ENCODE peak calls at places on chromosomes 12 and 14, in seven cellular contexts. P, N, E, F, Z, R and U are unnamed samples.
A peak's percentile ranks its signal among the peaks of the same experiment; 100 is the strongest.

GRCh38 chr14:93765970-93766369 is 22.3 kb downstream of the PRIMA1 start:
- DNase-seq in E (no peak), Z (no peak), F (no peak), R (no peak), P (no peak), N (no peak), U (no peak)

GRCh38 chr12:89350661-89351488 is 1.4 kb downstream of the DUSP6 start:
- DNase-seq in N (no peak), E (no peak), R (no peak), Z (no peak), P (no peak), F (no peak), U (peak; percentile 9)

GRCh38 chr14:56738020-56738419 is 72.3 kb downstream of the OTX2 start:
- DNase-seq in F (no peak), E (no peak), P (no peak), Z (peak; percentile 16), R (no peak), N (no peak), U (no peak)

GRCh38 chr14:80987235-80988032 is 32.0 kb downstream of the TSHR start:
- DNase-seq in Z (peak; percentile 77), E (peak; percentile 23), F (no peak), P (peak; percentile 69), R (peak; percentile 45), N (peak; percentile 55), U (peak; percentile 32)

GRCh38 chr14:94355191-94355794 is 32.2 kb upstream of the SERPINA6 start:
- DNase-seq in Z (peak; percentile 61), N (no peak), P (no peak), E (no peak), R (peak; percentile 85), F (no peak), U (no peak)

GRCh38 chr14:77181603-77182437 is at the start of gene TMEM63C:
- DNase-seq in P (peak; percentile 94), Z (peak; percentile 92), E (peak; percentile 53), R (peak; percentile 29), F (peak; percentile 21), N (peak; percentile 30), U (peak; percentile 64)

GRCh38 chr12:75177997-75178396 is 31.6 kb downstream of the KCNC2 start:
- DNase-seq in Z (no peak), E (no peak), F (no peak), N (no peak), R (peak; percentile 7), P (no peak), U (no peak)

GRCh38 chr12:10672231-10672868 is 1.5 kb downstream of the STYK1 start:
- DNase-seq in R (no peak), F (no peak), N (no peak), Z (no peak), P (no peak), E (no peak), U (no peak)

GRCh38 chr12:93573552-93574223 is 1.2 kb downstream of the SOCS2 start:
- DNase-seq in Z (no peak), F (no peak), R (no peak), P (no peak), E (no peak), N (no peak), U (no peak)

GRCh38 chr12:22684124-22684523 is 59.2 kb downstream of the ETNK1 start:
- DNase-seq in E (no peak), Z (no peak), N (no peak), F (no peak), R (no peak), P (no peak), U (no peak)

DNA sequence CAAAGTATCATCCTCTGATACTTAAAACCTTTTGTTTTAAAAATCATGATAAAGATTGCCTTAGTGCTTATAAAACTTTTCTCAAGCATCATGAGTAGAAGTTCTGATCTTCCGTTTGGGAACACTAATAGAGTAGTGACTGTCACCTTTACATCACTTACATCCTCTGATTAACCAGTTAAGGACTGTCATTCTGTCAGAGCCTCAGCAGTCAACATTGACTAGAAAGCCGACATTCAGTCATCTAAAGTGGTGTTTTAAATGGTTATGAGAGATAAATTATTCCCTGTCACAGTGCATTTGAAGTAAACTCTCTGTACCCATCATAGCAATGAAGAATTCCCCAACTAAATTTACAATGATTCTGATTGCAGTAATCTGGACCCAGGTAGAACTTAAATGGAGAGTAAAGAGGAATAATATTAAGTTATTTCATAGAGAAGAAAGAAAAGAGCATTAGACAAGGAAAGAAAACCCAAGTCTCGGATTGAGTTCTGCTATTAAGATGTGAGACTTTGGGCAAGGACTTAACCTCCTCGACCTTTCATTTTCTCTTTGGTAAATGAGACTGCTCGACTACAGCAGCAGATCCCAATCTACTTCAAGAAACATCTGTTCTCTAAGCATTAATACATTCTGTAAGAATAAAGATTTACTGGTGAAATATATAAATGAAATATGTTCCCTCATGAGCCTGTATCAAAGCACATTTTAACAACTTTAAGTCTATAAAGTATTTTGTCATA is 563.9 kb upstream of the LMO3 start:
- DNase-seq in E (no peak), F (no peak), Z (no peak), P (no peak), R (no peak), N (no peak), U (no peak)
- TF ChIP-seq POLR2AphosphoS5 in E (no peak), F (no peak), Z (no peak), P (no peak), R (no peak), N (no peak), U (no peak)

GRCh38 chr12:65656904-65657351 is 167.4 kb upstream of the HMGA2 start:
- DNase-seq in P (no peak), R (no peak), Z (no peak), F (no peak), E (no peak), N (no peak), U (no peak)
- TF ChIP-seq TAF1 in P (no peak), R (no peak), Z (no peak), F (no peak), E (no peak), N (no peak), U (no peak)

DNA sequence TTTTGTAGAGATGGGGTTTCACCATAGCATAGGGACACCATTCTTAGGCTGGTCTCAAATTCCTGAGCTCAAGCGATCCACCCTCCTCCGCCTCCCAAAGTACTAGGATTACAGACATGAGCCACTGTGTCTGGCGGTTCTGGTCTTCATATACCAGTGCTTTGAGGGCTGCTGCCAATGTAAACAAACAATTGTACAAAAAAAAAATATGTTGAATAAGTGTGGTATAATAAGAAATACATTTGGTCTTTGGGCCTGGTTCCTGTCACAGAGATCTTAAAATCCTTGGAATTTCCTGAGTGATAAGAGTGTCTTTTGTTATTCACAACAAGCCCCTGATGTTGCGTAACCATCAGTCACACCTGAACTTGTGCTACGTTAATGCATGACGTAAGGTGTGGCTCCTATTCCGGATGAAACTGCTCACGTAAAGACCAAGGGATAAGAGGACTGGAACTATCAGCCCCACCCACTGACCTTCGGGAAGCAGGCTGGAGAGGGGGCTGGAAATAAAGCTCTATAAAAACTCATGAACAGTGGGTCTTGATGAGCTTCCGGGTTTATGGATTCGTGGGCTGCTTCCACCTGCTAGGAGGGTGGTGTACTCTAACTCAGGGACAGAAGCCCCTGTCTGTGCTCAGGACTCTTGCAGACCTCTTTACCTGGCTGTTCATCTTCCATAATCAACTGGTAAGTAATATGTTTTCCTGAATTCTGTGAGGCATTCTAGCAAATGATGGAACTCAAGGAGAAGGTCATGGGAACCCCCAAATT is 16.5 kb upstream of the RIMKLB start:
- DNase-seq in R (no peak), Z (no peak), N (no peak), P (no peak), E (no peak), F (no peak), U (no peak)
- TF ChIP-seq POLR2AphosphoS5 in R (no peak), Z (no peak), N (no peak), P (no peak), E (no peak), F (no peak), U (no peak)

DNA sequence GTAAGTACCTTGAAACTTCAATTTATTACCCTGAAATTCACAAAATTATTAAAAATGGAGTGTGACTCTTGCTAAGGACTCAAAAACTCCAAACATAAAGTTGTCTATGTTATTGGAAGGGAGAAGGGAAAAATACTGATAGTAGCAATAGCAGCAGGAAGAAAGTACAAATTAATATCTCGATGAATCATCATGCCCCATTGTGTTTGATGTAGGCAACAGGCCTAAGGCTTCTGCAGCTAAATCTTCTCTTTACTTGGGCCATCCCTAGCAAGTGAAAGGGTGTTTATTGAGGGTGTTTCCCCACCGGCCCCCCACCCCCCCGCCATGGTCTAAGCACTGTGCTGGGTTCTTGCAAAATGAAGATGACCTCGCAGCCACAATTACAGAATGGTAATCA is 76.4 kb downstream of the SNAPC1 start:
- DNase-seq in F (no peak), E (no peak), R (no peak), Z (no peak), N (no peak), P (no peak), U (no peak)
- TF ChIP-seq TAF1 in F (no peak), E (no peak), R (no peak), Z (no peak), N (no peak), P (no peak), U (no peak)

GRCh38 chr12:70576341-70577282 is 60.6 kb downstream of the PTPRB start:
- DNase-seq in F (peak; percentile 7), E (no peak), R (peak; percentile 64), N (peak; percentile 49), P (peak; percentile 53), Z (no peak), U (no peak)

GRCh38 chr12:70577283-70577634 is 60.0 kb downstream of the PTPRB start:
- DNase-seq in Z (no peak), N (no peak), F (no peak), P (no peak), R (no peak), E (no peak), U (no peak)

GRCh38 chr12:70571029-70571428 is 66.2 kb downstream of the PTPRB start:
- DNase-seq in E (no peak), N (no peak), Z (no peak), P (no peak), F (no peak), R (no peak), U (no peak)

GRCh38 chr12:70571705-70572269 is 65.4 kb downstream of the PTPRB start:
- DNase-seq in E (no peak), P (no peak), F (no peak), Z (no peak), R (peak; percentile 50), N (no peak), U (no peak)
- TF ChIP-seq POLR2AphosphoS5 in E (no peak), P (no peak), F (no peak), Z (no peak), R (no peak), N (no peak), U (no peak)

GRCh38 chr14:63747836-63748235 is 20.0 kb upstream of the SGPP1 start:
- DNase-seq in N (no peak), R (no peak), P (no peak), E (no peak), F (no peak), Z (no peak), U (no peak)
- TF ChIP-seq TAF1 in N (no peak), R (no peak), P (no peak), E (no peak), F (no peak), Z (no peak), U (no peak)